ENCODE peak calls at places on chromosomes 4 and X, in seven cellular contexts. I is colonic mucosa, C is IMR-90, F is prostate gland, Y is PC-3, A is ascending aorta, X is heart left ventricle. E is an unnamed sample. For H3K27me3, the result is how much of the 10 kb centered on the place peaks cover.

GRCh38 chrX:102651968-102652744 is 873 bp downstream of the GPRASP1 start:
- DNase-seq in I (peak), C (peak), F (peak), Y (no peak), A (no peak), X (no peak), E (no peak)

GRCh38 chr4:76325072-76325471 is 18.5 kb downstream of the STBD1 start:
- DNase-seq in I (no peak), C (no peak), F (no peak), Y (no peak), A (no peak), X (no peak), E (no peak)

GRCh38 chrX:7996414-7996813 is 69.2 kb upstream of the PNPLA4 start:
- DNase-seq in I (peak), C (peak), F (no peak), Y (peak), A (no peak), X (no peak), E (no peak)

GRCh38 chrX:10280061-10280460 is 123.3 kb downstream of the CLCN4 start:
- DNase-seq in I (no peak), C (no peak), F (no peak), Y (no peak), A (no peak), X (no peak), E (no peak)

GRCh38 chr4:128880662-128881061 is 71.2 kb downstream of the JADE1 start:
- DNase-seq in I (no peak), C (peak), F (no peak), Y (no peak), A (no peak), X (no peak), E (no peak)

GRCh38 chr4:6095023-6095817 is 77.0 kb upstream of the C4orf50 start:
- DNase-seq in I (no peak), C (peak), F (no peak), Y (peak), A (no peak), X (no peak), E (no peak)

GRCh38 chr4:124322234-124322831 is 390.2 kb downstream of the ANKRD50 start:
- DNase-seq in I (no peak), C (peak), F (no peak), Y (peak), A (no peak), X (no peak), E (no peak)

GRCh38 chr4:180860136-180860720 is 1383.0 kb upstream of the TENM3 start:
- DNase-seq in I (no peak), C (no peak), F (no peak), Y (no peak), A (no peak), X (no peak), E (no peak)

GRCh38 chrX:118423558-118423957 is 72.1 kb upstream of the DOCK11 start:
- DNase-seq in I (no peak), C (no peak), F (no peak), Y (no peak), A (no peak), X (no peak), E (no peak)

GRCh38 chr4:10013722-10014121 is 7.6 kb downstream of the SLC2A9 start:
- DNase-seq in I (peak), C (no peak), F (peak), Y (peak), A (no peak), X (peak), E (no peak)

GRCh38 chr4:174538123-174538875 is 16.0 kb upstream of the HPGD start:
- DNase-seq in I (no peak), C (no peak), F (no peak), Y (peak), A (no peak), X (no peak), E (no peak)

GRCh38 chr4:183728223-183729068 is 69.4 kb downstream of the TRAPPC11 start:
- DNase-seq in I (no peak), C (no peak), F (no peak), Y (no peak), A (no peak), X (no peak), E (no peak)

GRCh38 chr4:67558493-67558892 is at the start of gene STAP1:
- DNase-seq in I (no peak), C (no peak), F (no peak), Y (no peak), A (no peak), X (no peak), E (no peak)

GRCh38 chr4:41257257-41257900 is 651 bp downstream of the UCHL1 start:
- DNase-seq in I (peak), C (peak), F (no peak), Y (no peak), A (no peak), X (peak), E (no peak)

GRCh38 chr4:14254252-14254651 is 626.7 kb upstream of the BOD1L1 start:
- DNase-seq in I (peak), C (peak), F (peak), Y (peak), A (no peak), X (no peak), E (no peak)

GRCh38 chrX:149493567-149494562 is 11.2 kb downstream of the IDS start:
- DNase-seq in I (no peak), C (no peak), F (no peak), Y (peak), A (no peak), X (peak), E (no peak)

GRCh38 chr4:108425988-108426387 is 194.4 kb upstream of the RPL34 start:
- DNase-seq in I (no peak), C (peak), F (no peak), Y (peak), A (no peak), X (no peak), E (peak)

GRCh38 chrX:14406225-14406624 is 123.1 kb upstream of the GLRA2 start:
- DNase-seq in I (no peak), C (no peak), F (no peak), Y (no peak), A (no peak), X (no peak), E (no peak)

GRCh38 chrX:86148594-86148993 is 343 bp downstream of the DACH2 start:
- DNase-seq in I (no peak), C (no peak), F (no peak), Y (no peak), A (no peak), X (no peak), E (no peak)

GRCh38 chrX:118497180-118497814 is 1.7 kb downstream of the DOCK11 start:
- DNase-seq in I (no peak), C (no peak), F (no peak), Y (no peak), A (no peak), X (no peak), E (no peak)

GRCh38 chr4:8312069-8312445 is 42.5 kb downstream of the HTRA3 start:
- DNase-seq in I (no peak), C (no peak), F (no peak), Y (no peak), A (no peak), X (no peak), E (no peak)

GRCh38 chr4:172809319-172809718 is 359.3 kb upstream of the GALNT7 start:
- DNase-seq in I (no peak), C (no peak), F (no peak), Y (no peak), A (no peak), X (no peak), E (no peak)

GRCh38 chr4:135120190-135120589 is 918.6 kb upstream of the PABPC4L start:
- DNase-seq in I (no peak), C (peak), F (no peak), Y (no peak), A (no peak), X (no peak), E (no peak)

GRCh38 chr4:64895031-64895430 is 485.8 kb upstream of the TECRL start:
- DNase-seq in I (no peak), C (no peak), F (no peak), Y (no peak), A (no peak), X (no peak), E (no peak)

GRCh38 chr4:54233128-54233696 is 4.1 kb downstream of the PDGFRA start:
- DNase-seq in I (peak), C (peak), F (peak), Y (peak), A (no peak), X (peak), E (no peak)

GRCh38 chrX:100928660-100929613 is at the start of gene XKRX:
- DNase-seq in I (peak), C (no peak), F (peak), Y (peak), A (no peak), X (no peak), E (no peak)

GRCh38 chrX:45824471-45824870 is 623.8 kb upstream of the DIPK2B start:
- DNase-seq in I (no peak), C (peak), F (no peak), Y (peak), A (peak), X (no peak), E (no peak)

GRCh38 chr4:80150387-80151173 is 46.7 kb upstream of the PRDM8 start:
- DNase-seq in I (no peak), C (no peak), F (no peak), Y (no peak), A (no peak), X (no peak), E (no peak)

GRCh38 chr4:170464614-170465197 is 374.9 kb upstream of the AADAT start:
- DNase-seq in I (no peak), C (no peak), F (no peak), Y (no peak), A (no peak), X (no peak), E (no peak)

GRCh38 chr4:167119392-167119791 is 114.9 kb downstream of the SPOCK3 start:
- DNase-seq in I (no peak), C (no peak), F (no peak), Y (no peak), A (no peak), X (no peak), E (no peak)

GRCh38 chr4:108107116-108107515 is 61.6 kb downstream of the LEF1 start:
- DNase-seq in I (no peak), C (no peak), F (no peak), Y (no peak), A (no peak), X (no peak), E (no peak)

DNA sequence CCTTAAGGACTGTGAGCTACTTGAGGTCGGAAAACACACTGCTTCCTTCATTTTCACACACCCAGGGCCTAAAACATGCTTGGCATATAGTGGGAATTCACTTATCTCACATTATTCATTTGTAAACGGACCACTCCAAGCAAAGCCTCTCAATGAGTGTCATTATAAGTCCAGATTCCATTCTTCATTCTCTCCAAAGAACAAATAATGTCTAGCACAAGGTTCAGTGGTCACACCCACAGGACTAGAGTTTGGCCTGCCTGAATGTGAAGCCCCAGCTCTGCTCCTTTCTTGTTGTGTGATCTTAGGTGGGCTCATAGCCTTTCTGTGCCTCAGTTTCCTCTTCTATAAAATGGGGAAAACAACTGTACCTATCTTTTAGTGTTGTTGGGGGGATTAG is 119.6 kb upstream of the NDP start:
- DNase-seq in I (no peak), C (no peak), F (no peak), Y (no peak), A (no peak), X (no peak), E (no peak)
- H3K27me3 ChIP-seq in I (under half), C (under half), F (under half), Y (under half), A (under half), X (under half), E (under half)

GRCh38 chr4:104451573-104451972 is 43.1 kb downstream of the CXXC4 start:
- DNase-seq in I (no peak), C (no peak), F (no peak), Y (no peak), A (no peak), X (no peak), E (no peak)
- TF ChIP-seq CTCF in I (no peak), C (no peak), F (no peak), Y (peak), A (no peak), X (peak), E (no peak)

GRCh38 chrX:155997436-155997835 is at the start of gene IL9R:
- DNase-seq in I (no peak), C (no peak), F (no peak), Y (no peak), A (no peak), X (no peak), E (no peak)
- H3K4me3 ChIP-seq in I (no peak), C (no peak), F (no peak), Y (no peak), A (no peak), X (no peak), E (no peak)

GRCh38 chr4:1403177-1403583 is 3.1 kb downstream of the NKX1-1 start:
- DNase-seq in I (peak), C (no peak), F (no peak), Y (no peak), A (no peak), X (no peak), E (no peak)
- H3K27me3 ChIP-seq in I (half or more), C (half or more), F (half or more), Y (under half), A (under half), X (half or more), E (under half)